ENCODE peak calls at places on chromosomes 6 and 20, in nine cellular contexts. One of them, this sample, is unnamed.

GRCh38 chr6:131811510-131811909 is 3.7 kb downstream of the ENPP1 start:
- DNase-seq in spleen: no peak
- DNase-seq in uterus: no peak
- DNase-seq in HCT116: no peak
- DNase-seq in IMR-90: no peak
- DNase-seq in esophagus muscularis mucosa: no peak
- DNase-seq in tibial nerve: no peak
- DNase-seq in adrenal gland: no peak
- DNase-seq in ovary: no peak
- DNase-seq in this sample: no peak

GRCh38 chr6:143232849-143233248 is 172.2 kb downstream of the AIG1 start:
- DNase-seq in HCT116: peak; percentile 15
- DNase-seq in uterus: no peak
- DNase-seq in esophagus muscularis mucosa: no peak
- DNase-seq in tibial nerve: peak; percentile 17
- DNase-seq in adrenal gland: peak; percentile 23
- DNase-seq in ovary: peak; percentile 28
- DNase-seq in IMR-90: peak; percentile 23
- DNase-seq in spleen: no peak
- DNase-seq in this sample: peak; percentile 10

GRCh38 chr20:14696937-14697336 is 359.5 kb upstream of the FLRT3 start:
- DNase-seq in spleen: no peak
- DNase-seq in HCT116: no peak
- DNase-seq in IMR-90: no peak
- DNase-seq in ovary: no peak
- DNase-seq in esophagus muscularis mucosa: no peak
- DNase-seq in uterus: no peak
- DNase-seq in adrenal gland: no peak
- DNase-seq in tibial nerve: no peak
- DNase-seq in this sample: peak; percentile 12

GRCh38 chr6:30409184-30409583 is 64.2 kb downstream of the RPP21 start:
- DNase-seq in uterus: no peak
- DNase-seq in HCT116: no peak
- DNase-seq in adrenal gland: no peak
- DNase-seq in IMR-90: no peak
- DNase-seq in spleen: no peak
- DNase-seq in esophagus muscularis mucosa: no peak
- DNase-seq in ovary: no peak
- DNase-seq in tibial nerve: no peak
- DNase-seq in this sample: no peak

GRCh38 chr6:68108243-68108835 is 526.7 kb upstream of the ADGRB3 start:
- DNase-seq in adrenal gland: no peak
- DNase-seq in esophagus muscularis mucosa: no peak
- DNase-seq in spleen: no peak
- DNase-seq in IMR-90: peak; percentile 3
- DNase-seq in HCT116: no peak
- DNase-seq in tibial nerve: no peak
- DNase-seq in ovary: no peak
- DNase-seq in uterus: no peak
- DNase-seq in this sample: no peak

GRCh38 chr20:63829943-63830820 is 882 bp downstream of the ZBTB46 start:
- DNase-seq in spleen: no peak
- DNase-seq in IMR-90: peak; percentile 36
- DNase-seq in adrenal gland: no peak
- DNase-seq in uterus: peak; percentile 37
- DNase-seq in esophagus muscularis mucosa: no peak
- DNase-seq in HCT116: no peak
- DNase-seq in ovary: peak; percentile 58
- DNase-seq in tibial nerve: no peak
- DNase-seq in this sample: no peak

GRCh38 chr20:23625236-23625964 is 12.4 kb downstream of the CST3 start:
- DNase-seq in tibial nerve: no peak
- DNase-seq in spleen: no peak
- DNase-seq in IMR-90: no peak
- DNase-seq in HCT116: no peak
- DNase-seq in esophagus muscularis mucosa: peak; percentile 86
- DNase-seq in uterus: no peak
- DNase-seq in adrenal gland: no peak
- DNase-seq in ovary: no peak
- DNase-seq in this sample: no peak

GRCh38 chr6:166423051-166423745 is 40.5 kb upstream of the MPC1 start:
- DNase-seq in ovary: no peak
- DNase-seq in IMR-90: no peak
- DNase-seq in adrenal gland: no peak
- DNase-seq in esophagus muscularis mucosa: no peak
- DNase-seq in spleen: no peak
- DNase-seq in HCT116: no peak
- DNase-seq in uterus: no peak
- DNase-seq in tibial nerve: no peak
- DNase-seq in this sample: no peak

GRCh38 chr6:131362070-131362469 is 211.0 kb upstream of the ARG1 start:
- DNase-seq in spleen: no peak
- DNase-seq in adrenal gland: no peak
- DNase-seq in tibial nerve: no peak
- DNase-seq in esophagus muscularis mucosa: no peak
- DNase-seq in HCT116: no peak
- DNase-seq in IMR-90: no peak
- DNase-seq in ovary: no peak
- DNase-seq in uterus: no peak
- DNase-seq in this sample: no peak

GRCh38 chr6:4316867-4317400 is 181.6 kb upstream of the ECI2 start:
- DNase-seq in uterus: peak; percentile 46
- DNase-seq in HCT116: no peak
- DNase-seq in adrenal gland: peak; percentile 33
- DNase-seq in tibial nerve: peak; percentile 18
- DNase-seq in IMR-90: peak; percentile 90
- DNase-seq in ovary: no peak
- DNase-seq in spleen: no peak
- DNase-seq in esophagus muscularis mucosa: peak; percentile 92
- DNase-seq in this sample: peak; percentile 71

GRCh38 chr6:52157301-52157930 is 28.8 kb upstream of the IL17A start:
- DNase-seq in HCT116: no peak
- DNase-seq in esophagus muscularis mucosa: peak; percentile 29
- DNase-seq in ovary: no peak
- DNase-seq in tibial nerve: no peak
- DNase-seq in uterus: no peak
- DNase-seq in IMR-90: peak; percentile 3
- DNase-seq in spleen: no peak
- DNase-seq in adrenal gland: no peak
- DNase-seq in this sample: no peak

GRCh38 chr6:13044390-13044789 is 283.9 kb downstream of the TBC1D7 start:
- DNase-seq in adrenal gland: no peak
- DNase-seq in esophagus muscularis mucosa: no peak
- DNase-seq in HCT116: peak; percentile 38
- DNase-seq in tibial nerve: no peak
- DNase-seq in uterus: no peak
- DNase-seq in IMR-90: no peak
- DNase-seq in ovary: no peak
- DNase-seq in spleen: no peak
- DNase-seq in this sample: no peak

GRCh38 chr6:35731414-35731735 is 5.5 kb upstream of the ARMC12 start:
- DNase-seq in tibial nerve: peak; percentile 100
- DNase-seq in IMR-90: peak; percentile 67
- DNase-seq in spleen: peak; percentile 100
- DNase-seq in uterus: peak; percentile 99
- DNase-seq in adrenal gland: peak; percentile 97
- DNase-seq in ovary: peak; percentile 97
- DNase-seq in esophagus muscularis mucosa: peak; percentile 99
- DNase-seq in HCT116: no peak
- DNase-seq in this sample: peak; percentile 98

GRCh38 chr6:148564494-148564893 is 182.3 kb upstream of the UST start:
- DNase-seq in uterus: no peak
- DNase-seq in HCT116: no peak
- DNase-seq in tibial nerve: no peak
- DNase-seq in esophagus muscularis mucosa: no peak
- DNase-seq in IMR-90: no peak
- DNase-seq in spleen: no peak
- DNase-seq in adrenal gland: no peak
- DNase-seq in ovary: no peak
- DNase-seq in this sample: no peak

GRCh38 chr6:161444464-161444863 is 170.6 kb upstream of the AGPAT4 start:
- DNase-seq in tibial nerve: no peak
- DNase-seq in IMR-90: peak; percentile 24
- DNase-seq in HCT116: no peak
- DNase-seq in spleen: no peak
- DNase-seq in esophagus muscularis mucosa: no peak
- DNase-seq in uterus: no peak
- DNase-seq in adrenal gland: peak; percentile 53
- DNase-seq in ovary: peak; percentile 39
- DNase-seq in this sample: no peak

GRCh38 chr20:17663486-17663885 is 18.6 kb downstream of the RRBP1 start:
- DNase-seq in IMR-90: peak; percentile 42
- DNase-seq in HCT116: no peak
- DNase-seq in ovary: no peak
- DNase-seq in adrenal gland: no peak
- DNase-seq in tibial nerve: no peak
- DNase-seq in spleen: no peak
- DNase-seq in esophagus muscularis mucosa: no peak
- DNase-seq in uterus: peak; percentile 11
- DNase-seq in this sample: no peak

GRCh38 chr20:598133-598881 is 11.8 kb downstream of the TCF15 start:
- DNase-seq in uterus: no peak
- DNase-seq in HCT116: no peak
- DNase-seq in ovary: no peak
- DNase-seq in tibial nerve: no peak
- DNase-seq in adrenal gland: no peak
- DNase-seq in IMR-90: no peak
- DNase-seq in spleen: no peak
- DNase-seq in esophagus muscularis mucosa: no peak
- DNase-seq in this sample: no peak

GRCh38 chr6:130810307-130811030 is 16.7 kb upstream of the SMLR1 start:
- DNase-seq in esophagus muscularis mucosa: no peak
- DNase-seq in adrenal gland: no peak
- DNase-seq in tibial nerve: no peak
- DNase-seq in uterus: no peak
- DNase-seq in HCT116: no peak
- DNase-seq in IMR-90: peak; percentile 50
- DNase-seq in ovary: no peak
- DNase-seq in spleen: no peak
- DNase-seq in this sample: no peak

GRCh38 chr20:53778041-53778516 is 184.4 kb upstream of the ZNF217 start:
- DNase-seq in adrenal gland: no peak
- DNase-seq in IMR-90: no peak
- DNase-seq in esophagus muscularis mucosa: no peak
- DNase-seq in spleen: no peak
- DNase-seq in ovary: no peak
- DNase-seq in tibial nerve: no peak
- DNase-seq in uterus: no peak
- DNase-seq in HCT116: no peak
- DNase-seq in this sample: no peak

GRCh38 chr20:53778736-53779135 is 185.1 kb upstream of the ZNF217 start:
- DNase-seq in adrenal gland: no peak
- DNase-seq in uterus: no peak
- DNase-seq in esophagus muscularis mucosa: no peak
- DNase-seq in spleen: no peak
- DNase-seq in HCT116: no peak
- DNase-seq in ovary: no peak
- DNase-seq in tibial nerve: no peak
- DNase-seq in IMR-90: no peak
- DNase-seq in this sample: no peak

GRCh38 chr20:53776858-53777257 is 183.2 kb upstream of the ZNF217 start:
- DNase-seq in spleen: no peak
- DNase-seq in HCT116: no peak
- DNase-seq in uterus: no peak
- DNase-seq in ovary: no peak
- DNase-seq in tibial nerve: no peak
- DNase-seq in esophagus muscularis mucosa: no peak
- DNase-seq in adrenal gland: no peak
- DNase-seq in IMR-90: no peak
- DNase-seq in this sample: no peak

GRCh38 chr20:53773792-53774371 is 180.2 kb upstream of the ZNF217 start:
- DNase-seq in spleen: no peak
- DNase-seq in IMR-90: peak; percentile 97
- DNase-seq in HCT116: peak; percentile 60
- DNase-seq in ovary: no peak
- DNase-seq in esophagus muscularis mucosa: no peak
- DNase-seq in tibial nerve: no peak
- DNase-seq in uterus: no peak
- DNase-seq in adrenal gland: no peak
- DNase-seq in this sample: no peak

GRCh38 chr20:53774487-53775203 is 181.0 kb upstream of the ZNF217 start:
- DNase-seq in adrenal gland: no peak
- DNase-seq in spleen: no peak
- DNase-seq in uterus: no peak
- DNase-seq in IMR-90: peak; percentile 95
- DNase-seq in HCT116: peak; percentile 54
- DNase-seq in tibial nerve: no peak
- DNase-seq in esophagus muscularis mucosa: no peak
- DNase-seq in ovary: no peak
- DNase-seq in this sample: no peak
- H3K27ac ChIP-seq in adrenal gland: no peak overlapping the region
- H3K27ac ChIP-seq in spleen: no peak overlapping the region
- H3K27ac ChIP-seq in uterus: no peak overlapping the region
- H3K27ac ChIP-seq in IMR-90: peak overlapping the region; percentile 72
- H3K27ac ChIP-seq in HCT116: peak overlapping the region; percentile 93
- H3K27ac ChIP-seq in tibial nerve: peak overlapping the region; percentile 80
- H3K27ac ChIP-seq in esophagus muscularis mucosa: peak overlapping the region; percentile 55
- H3K27ac ChIP-seq in ovary: no peak overlapping the region
- H3K27ac ChIP-seq in this sample: peak overlapping the region; percentile 56

DNA sequence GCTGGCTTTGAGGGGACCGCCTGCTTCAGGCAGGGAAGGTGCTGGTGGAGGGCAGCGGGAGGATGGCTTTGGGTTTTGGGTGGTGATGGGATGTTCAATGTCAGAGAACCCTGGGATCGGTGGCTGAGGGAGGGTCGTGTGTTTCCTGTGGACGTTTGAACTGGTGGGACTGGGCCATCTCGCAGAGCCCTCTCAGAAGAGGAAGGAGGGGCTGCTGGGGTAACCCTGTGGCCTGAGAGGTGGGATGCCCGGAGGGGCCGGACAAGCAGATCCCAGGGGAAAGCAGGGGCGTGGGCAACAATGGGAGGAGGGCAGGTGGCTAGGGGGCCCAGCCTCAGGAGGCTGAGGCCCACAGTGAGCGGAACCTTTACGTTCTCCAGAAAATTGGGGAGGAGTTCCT is 34.9 kb downstream of the PYGB start:
- DNase-seq in IMR-90: no peak
- DNase-seq in spleen: no peak
- DNase-seq in uterus: no peak
- DNase-seq in adrenal gland: peak; percentile 12
- DNase-seq in tibial nerve: no peak
- DNase-seq in ovary: peak; percentile 4
- DNase-seq in HCT116: no peak
- DNase-seq in esophagus muscularis mucosa: no peak
- DNase-seq in this sample: peak; percentile 7
- TF ChIP-seq POLR2A in IMR-90: no peak
- TF ChIP-seq POLR2A in spleen: no peak
- TF ChIP-seq POLR2A in uterus: no peak
- TF ChIP-seq POLR2A in adrenal gland: no peak
- TF ChIP-seq POLR2A in tibial nerve: no peak
- TF ChIP-seq POLR2A in ovary: no peak
- TF ChIP-seq POLR2A in HCT116: no peak
- TF ChIP-seq POLR2A in esophagus muscularis mucosa: no peak
- TF ChIP-seq POLR2A in this sample: no peak

GRCh38 chr6:21199246-21199645 is 394.3 kb upstream of the SOX4 start:
- DNase-seq in HCT116: no peak
- DNase-seq in adrenal gland: no peak
- DNase-seq in esophagus muscularis mucosa: no peak
- DNase-seq in IMR-90: no peak
- DNase-seq in spleen: no peak
- DNase-seq in ovary: no peak
- DNase-seq in tibial nerve: no peak
- DNase-seq in uterus: no peak
- DNase-seq in this sample: no peak
- H3K27ac ChIP-seq in HCT116: no peak overlapping the region
- H3K27ac ChIP-seq in adrenal gland: no peak overlapping the region
- H3K27ac ChIP-seq in esophagus muscularis mucosa: no peak overlapping the region
- H3K27ac ChIP-seq in IMR-90: no peak overlapping the region
- H3K27ac ChIP-seq in spleen: no peak overlapping the region
- H3K27ac ChIP-seq in ovary: no peak overlapping the region
- H3K27ac ChIP-seq in tibial nerve: no peak overlapping the region
- H3K27ac ChIP-seq in uterus: no peak overlapping the region
- H3K27ac ChIP-seq in this sample: no peak overlapping the region

GRCh38 chr20:16514145-16514544 is 59.1 kb downstream of the KIF16B start:
- DNase-seq in ovary: no peak
- DNase-seq in uterus: no peak
- DNase-seq in spleen: no peak
- DNase-seq in adrenal gland: no peak
- DNase-seq in tibial nerve: no peak
- DNase-seq in IMR-90: no peak
- DNase-seq in esophagus muscularis mucosa: no peak
- DNase-seq in HCT116: no peak
- DNase-seq in this sample: no peak
- TF ChIP-seq POLR2A in ovary: no peak
- TF ChIP-seq POLR2A in uterus: no peak
- TF ChIP-seq POLR2A in spleen: no peak
- TF ChIP-seq POLR2A in adrenal gland: no peak
- TF ChIP-seq POLR2A in tibial nerve: no peak
- TF ChIP-seq POLR2A in IMR-90: no peak
- TF ChIP-seq POLR2A in esophagus muscularis mucosa: no peak
- TF ChIP-seq POLR2A in HCT116: no peak
- TF ChIP-seq POLR2A in this sample: no peak